ENCODE peak calls at places on chromosomes 11 and 22, in six cellular contexts. One of them, this sample, is unnamed.

GRCh38 chr11:14132312-14132711 is 169.8 kb downstream of the SPON1 start:
- DNase-seq in GM12878: no peak
- DNase-seq in upper lobe of left lung: no peak
- DNase-seq in suprapubic skin: no peak
- DNase-seq in heart left ventricle: no peak
- DNase-seq in ovary: no peak
- DNase-seq in this sample: no peak

GRCh38 chr22:27801197-27801615 is 350 bp downstream of the MN1 start:
- DNase-seq in GM12878: no peak
- DNase-seq in upper lobe of left lung: peak; percentile 88
- DNase-seq in suprapubic skin: no peak
- DNase-seq in heart left ventricle: no peak
- DNase-seq in ovary: peak; percentile 45
- DNase-seq in this sample: no peak

GRCh38 chr22:22720724-22721261 is 76.4 kb downstream of the GGTLC2 start:
- DNase-seq in GM12878: peak; percentile 62
- DNase-seq in upper lobe of left lung: no peak
- DNase-seq in suprapubic skin: no peak
- DNase-seq in heart left ventricle: no peak
- DNase-seq in ovary: no peak
- DNase-seq in this sample: no peak

GRCh38 chr22:38098410-38099249 is 11.9 kb downstream of the BAIAP2L2 start:
- DNase-seq in GM12878: no peak
- DNase-seq in upper lobe of left lung: no peak
- DNase-seq in suprapubic skin: no peak
- DNase-seq in heart left ventricle: peak; percentile 12
- DNase-seq in ovary: no peak
- DNase-seq in this sample: no peak

GRCh38 chr11:128684582-128685382 is 9.1 kb upstream of the FLI1 start:
- DNase-seq in GM12878: no peak
- DNase-seq in upper lobe of left lung: no peak
- DNase-seq in suprapubic skin: no peak
- DNase-seq in heart left ventricle: no peak
- DNase-seq in ovary: no peak
- DNase-seq in this sample: no peak

GRCh38 chr22:23911318-23911980 is 17.3 kb downstream of the MIF start:
- DNase-seq in GM12878: no peak
- DNase-seq in upper lobe of left lung: no peak
- DNase-seq in suprapubic skin: no peak
- DNase-seq in heart left ventricle: no peak
- DNase-seq in ovary: no peak
- DNase-seq in this sample: no peak

GRCh38 chr11:101870510-101870909 is 44.3 kb upstream of the CEP126 start:
- DNase-seq in GM12878: no peak
- DNase-seq in upper lobe of left lung: no peak
- DNase-seq in suprapubic skin: no peak
- DNase-seq in heart left ventricle: no peak
- DNase-seq in ovary: no peak
- DNase-seq in this sample: no peak

GRCh38 chr22:23478175-23478574 is 101.9 kb downstream of the IGLL1 start:
- DNase-seq in GM12878: no peak
- DNase-seq in upper lobe of left lung: no peak
- DNase-seq in suprapubic skin: no peak
- DNase-seq in heart left ventricle: no peak
- DNase-seq in ovary: no peak
- DNase-seq in this sample: no peak

GRCh38 chr11:117230286-117230961 is 1.4 kb downstream of the PCSK7 start:
- DNase-seq in GM12878: peak; percentile 45
- DNase-seq in upper lobe of left lung: no peak
- DNase-seq in suprapubic skin: peak; percentile 50
- DNase-seq in heart left ventricle: no peak
- DNase-seq in ovary: no peak
- DNase-seq in this sample: no peak

GRCh38 chr11:68016904-68017817 is 7.0 kb downstream of the ALDH3B1 start:
- DNase-seq in GM12878: no peak
- DNase-seq in upper lobe of left lung: peak; percentile 50
- DNase-seq in suprapubic skin: no peak
- DNase-seq in heart left ventricle: no peak
- DNase-seq in ovary: no peak
- DNase-seq in this sample: no peak

GRCh38 chr22:44737414-44738346 is 14.7 kb upstream of the ARHGAP8 start:
- DNase-seq in GM12878: no peak
- DNase-seq in upper lobe of left lung: peak; percentile 64
- DNase-seq in suprapubic skin: no peak
- DNase-seq in heart left ventricle: peak; percentile 25
- DNase-seq in ovary: no peak
- DNase-seq in this sample: no peak

GRCh38 chr22:21020802-21021429 is 6.0 kb downstream of the P2RX6 start:
- DNase-seq in GM12878: no peak
- DNase-seq in upper lobe of left lung: no peak
- DNase-seq in suprapubic skin: no peak
- DNase-seq in heart left ventricle: no peak
- DNase-seq in ovary: no peak
- DNase-seq in this sample: no peak

GRCh38 chr22:19395276-19395675 is 36.3 kb downstream of the HIRA start:
- DNase-seq in GM12878: no peak
- DNase-seq in upper lobe of left lung: no peak
- DNase-seq in suprapubic skin: no peak
- DNase-seq in heart left ventricle: no peak
- DNase-seq in ovary: no peak
- DNase-seq in this sample: no peak
- H3K36me3 ChIP-seq in GM12878: peaks cover 27% of the 10 kb centered on the region
- H3K36me3 ChIP-seq in upper lobe of left lung: peaks cover 98% of the 10 kb centered on the region
- H3K36me3 ChIP-seq in suprapubic skin: peaks cover 93% of the 10 kb centered on the region
- H3K36me3 ChIP-seq in heart left ventricle: peaks cover 40% of the 10 kb centered on the region
- H3K36me3 ChIP-seq in ovary: no peaks in the 10 kb centered on the region
- H3K36me3 ChIP-seq in this sample: peaks cover 6% of the 10 kb centered on the region

DNA sequence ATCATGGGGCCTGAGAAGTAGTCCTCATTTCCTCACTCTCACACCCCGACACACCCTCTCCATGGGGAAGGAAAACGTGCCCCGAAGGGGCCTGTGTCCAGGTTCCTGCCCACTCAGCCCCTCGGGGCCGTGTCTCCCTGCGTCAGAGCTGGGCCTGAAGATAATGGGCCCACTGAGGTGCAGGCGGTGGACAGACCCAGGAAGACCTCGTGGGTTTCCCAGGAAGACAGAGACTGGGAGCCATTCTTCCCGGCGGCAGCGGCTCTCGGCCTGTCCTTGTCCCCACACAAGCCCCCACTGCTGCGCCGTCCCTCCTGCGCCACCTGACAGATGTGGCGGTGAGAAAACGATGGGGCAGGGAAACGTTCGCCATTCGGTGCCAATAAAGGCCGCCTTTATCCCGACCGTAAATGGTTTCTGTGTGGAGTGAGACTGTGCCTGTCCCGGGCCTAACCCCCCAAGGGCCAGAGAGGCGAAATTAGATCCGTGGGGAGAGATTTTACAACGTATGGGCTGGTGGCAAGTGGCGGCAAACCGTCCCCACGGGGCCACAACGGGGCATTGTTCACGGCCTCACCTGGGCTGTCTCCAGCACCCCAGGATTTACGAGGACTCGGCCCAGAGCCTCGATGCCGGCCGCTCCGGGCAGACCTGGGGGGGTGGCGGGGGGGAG is 88.9 kb downstream of the CDKN1C start:
- DNase-seq in GM12878: no peak
- DNase-seq in upper lobe of left lung: peak; percentile 56
- DNase-seq in suprapubic skin: peak; percentile 54
- DNase-seq in heart left ventricle: peak; percentile 18
- DNase-seq in ovary: peak; percentile 7
- DNase-seq in this sample: peak; percentile 12
- H3K27me3 ChIP-seq in GM12878: no peaks in the 10 kb centered on the region
- H3K27me3 ChIP-seq in upper lobe of left lung: no peaks in the 10 kb centered on the region
- H3K27me3 ChIP-seq in suprapubic skin: peaks cover 8% of the 10 kb centered on the region
- H3K27me3 ChIP-seq in heart left ventricle: no peaks in the 10 kb centered on the region
- H3K27me3 ChIP-seq in ovary: no peaks in the 10 kb centered on the region
- H3K27me3 ChIP-seq in this sample: no peaks in the 10 kb centered on the region

GRCh38 chr11:61453702-61454101 is 23.8 kb downstream of the SDHAF2 start:
- DNase-seq in GM12878: no peak
- DNase-seq in upper lobe of left lung: no peak
- DNase-seq in suprapubic skin: no peak
- DNase-seq in heart left ventricle: no peak
- DNase-seq in ovary: no peak
- DNase-seq in this sample: no peak
- TF ChIP-seq POLR2A in GM12878: no peak
- TF ChIP-seq POLR2A in upper lobe of left lung: no peak
- TF ChIP-seq POLR2A in suprapubic skin: no peak
- TF ChIP-seq POLR2A in heart left ventricle: no peak
- TF ChIP-seq POLR2A in ovary: no peak
- TF ChIP-seq POLR2A in this sample: no peak

DNA sequence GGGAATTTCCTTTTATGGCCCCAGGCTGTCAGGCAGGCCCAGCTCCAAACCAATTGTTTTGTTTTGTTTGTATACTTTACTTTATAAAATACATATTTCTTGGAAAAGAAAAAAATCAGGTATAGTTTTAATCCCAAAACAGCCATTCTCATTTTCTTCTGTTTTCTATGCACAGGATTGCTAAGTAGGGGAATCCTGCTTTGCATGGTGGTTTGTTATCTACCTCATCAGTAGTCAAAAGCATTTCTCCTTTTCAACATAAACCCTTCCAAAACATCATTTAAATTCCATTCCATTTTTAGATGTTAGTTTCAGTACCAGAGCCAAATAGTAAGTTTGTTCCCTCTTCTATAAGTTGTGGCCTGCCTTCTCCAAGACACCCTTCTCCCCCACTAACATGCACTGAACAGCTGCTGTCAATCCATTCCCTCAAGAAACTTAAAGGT is 3.6 kb downstream of the ILK start:
- DNase-seq in GM12878: no peak
- DNase-seq in upper lobe of left lung: no peak
- DNase-seq in suprapubic skin: no peak
- DNase-seq in heart left ventricle: no peak
- DNase-seq in ovary: no peak
- DNase-seq in this sample: no peak
- H3K36me3 ChIP-seq in GM12878: peaks cover 23% of the 10 kb centered on the region
- H3K36me3 ChIP-seq in upper lobe of left lung: peaks cover 42% of the 10 kb centered on the region
- H3K36me3 ChIP-seq in suprapubic skin: peaks cover 31% of the 10 kb centered on the region
- H3K36me3 ChIP-seq in heart left ventricle: peaks cover 24% of the 10 kb centered on the region
- H3K36me3 ChIP-seq in ovary: no peaks in the 10 kb centered on the region
- H3K36me3 ChIP-seq in this sample: peaks cover 39% of the 10 kb centered on the region

GRCh38 chr11:61021661-61022212 is 50.3 kb downstream of the CD6 start:
- DNase-seq in GM12878: no peak
- DNase-seq in upper lobe of left lung: peak; percentile 75
- DNase-seq in suprapubic skin: no peak
- DNase-seq in heart left ventricle: no peak
- DNase-seq in ovary: no peak
- DNase-seq in this sample: no peak

GRCh38 chr11:61022311-61023085 is 51.0 kb downstream of the CD6 start:
- DNase-seq in GM12878: no peak
- DNase-seq in upper lobe of left lung: no peak
- DNase-seq in suprapubic skin: no peak
- DNase-seq in heart left ventricle: no peak
- DNase-seq in ovary: no peak
- DNase-seq in this sample: no peak

GRCh38 chr11:61025819-61026120 is 54.3 kb downstream of the CD6 start:
- DNase-seq in GM12878: no peak
- DNase-seq in upper lobe of left lung: no peak
- DNase-seq in suprapubic skin: no peak
- DNase-seq in heart left ventricle: no peak
- DNase-seq in ovary: no peak
- DNase-seq in this sample: no peak

GRCh38 chr11:61024938-61025818 is 53.7 kb downstream of the CD6 start:
- DNase-seq in GM12878: no peak
- DNase-seq in upper lobe of left lung: no peak
- DNase-seq in suprapubic skin: no peak
- DNase-seq in heart left ventricle: no peak
- DNase-seq in ovary: no peak
- DNase-seq in this sample: no peak

DNA sequence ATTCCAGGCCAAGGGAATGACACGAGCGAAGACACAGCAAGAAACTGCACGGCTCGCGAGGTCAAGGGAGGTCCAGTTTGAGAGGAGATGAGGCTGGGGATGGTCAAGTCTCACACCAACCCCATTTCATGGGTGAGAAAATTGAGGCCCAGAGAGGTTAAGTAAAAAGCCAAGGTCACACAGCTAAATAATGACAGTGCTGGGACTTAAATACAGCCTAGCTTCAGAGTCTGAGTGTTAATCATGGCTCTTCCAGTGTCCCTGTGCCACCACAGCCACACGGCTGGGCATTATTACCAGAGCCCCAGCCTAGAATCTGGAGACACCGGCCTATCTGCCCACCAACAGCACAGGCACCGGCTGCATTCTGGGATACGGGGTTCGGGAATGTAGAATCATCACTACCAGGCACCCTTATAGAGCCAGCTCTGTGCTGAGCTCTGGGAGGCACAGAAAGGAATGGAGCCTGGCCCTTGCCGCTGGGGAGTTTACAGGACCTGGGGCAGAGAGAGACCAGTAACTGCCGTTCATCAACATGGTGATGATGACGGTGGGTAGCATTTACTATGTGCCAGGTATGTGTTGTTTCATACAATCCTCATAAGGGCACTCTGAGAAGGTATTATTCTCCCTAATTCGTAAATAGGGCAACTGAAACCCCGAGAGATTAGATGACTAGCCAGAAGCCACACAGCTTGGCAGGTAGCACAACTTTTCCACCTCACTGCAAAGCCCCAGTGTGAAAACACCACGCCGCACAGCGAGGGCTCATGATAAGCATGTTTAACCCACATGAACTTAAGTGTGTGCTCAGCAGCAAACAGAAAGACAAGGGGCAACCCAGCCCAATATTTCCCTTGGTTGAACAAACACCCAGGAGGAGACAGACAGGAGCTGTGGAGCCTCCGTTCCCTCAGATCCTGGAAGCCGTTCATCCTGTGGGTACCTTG is 51.9 kb downstream of the CD6 start:
- DNase-seq in GM12878: no peak
- DNase-seq in upper lobe of left lung: no peak
- DNase-seq in suprapubic skin: no peak
- DNase-seq in heart left ventricle: no peak
- DNase-seq in ovary: no peak
- DNase-seq in this sample: no peak
- H3K27me3 ChIP-seq in GM12878: no peaks in the 10 kb centered on the region
- H3K27me3 ChIP-seq in upper lobe of left lung: no peaks in the 10 kb centered on the region
- H3K27me3 ChIP-seq in suprapubic skin: peaks cover 24% of the 10 kb centered on the region
- H3K27me3 ChIP-seq in heart left ventricle: peaks cover 10% of the 10 kb centered on the region
- H3K27me3 ChIP-seq in ovary: no peaks in the 10 kb centered on the region
- H3K27me3 ChIP-seq in this sample: no peaks in the 10 kb centered on the region

DNA sequence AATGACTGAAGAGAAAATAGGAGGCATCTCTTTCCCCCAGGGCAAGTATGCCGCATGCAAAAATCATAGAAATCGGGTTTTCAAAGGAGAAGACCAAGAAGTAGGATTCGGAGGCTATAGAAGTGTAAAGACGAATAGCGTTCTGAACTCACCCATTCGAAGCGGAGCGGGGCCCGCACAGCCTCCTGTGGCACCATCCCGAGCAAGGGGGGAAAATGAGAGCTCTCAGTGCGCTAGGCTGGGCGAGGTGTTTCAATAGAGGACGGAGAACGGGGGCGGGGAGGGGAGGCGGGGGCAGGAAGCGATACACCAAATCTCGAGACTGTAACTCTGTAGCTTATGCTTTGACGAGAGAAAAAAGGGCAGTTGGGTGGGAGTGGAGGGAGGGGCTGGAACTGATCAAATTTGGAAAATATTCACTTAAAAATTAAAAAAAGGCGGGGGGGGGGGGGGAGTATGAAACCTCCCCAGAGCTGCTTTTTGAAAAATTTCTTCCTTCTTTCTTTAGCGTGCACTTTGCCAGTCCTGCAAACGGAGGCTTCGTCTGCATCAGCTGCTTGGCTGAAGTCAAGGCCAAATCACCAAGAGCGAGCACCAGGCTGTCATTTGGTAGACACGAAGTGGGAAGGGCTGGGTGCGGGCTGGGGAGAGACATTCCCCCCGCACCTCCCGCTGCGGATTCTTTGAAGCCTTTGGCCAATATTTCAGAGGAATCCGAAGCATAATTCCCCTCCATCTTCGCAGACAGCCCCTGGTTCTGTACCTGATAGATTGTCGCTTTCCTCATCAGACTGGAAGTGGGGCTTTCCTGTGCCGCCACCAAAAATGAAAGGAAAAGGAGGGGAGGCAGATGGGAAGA is 15.6 kb downstream of the BLID start:
- DNase-seq in GM12878: no peak
- DNase-seq in upper lobe of left lung: peak; percentile 51
- DNase-seq in suprapubic skin: peak; percentile 82
- DNase-seq in heart left ventricle: peak; percentile 60
- DNase-seq in ovary: peak; percentile 80
- DNase-seq in this sample: peak; percentile 48
- TF ChIP-seq POLR2A in GM12878: no peak
- TF ChIP-seq POLR2A in upper lobe of left lung: no peak
- TF ChIP-seq POLR2A in suprapubic skin: no peak
- TF ChIP-seq POLR2A in heart left ventricle: peak; percentile 34
- TF ChIP-seq POLR2A in ovary: peak; percentile 43
- TF ChIP-seq POLR2A in this sample: peak; percentile 40

This sample was measured in tibial nerve.